ENCODE peak calls at places on chromosomes 5 and 9, in six cellular contexts. D is mucosa of descending colon, Y is esophagus squamous epithelium, J is HFFc6, O is tibial nerve, N is fibroblast of the aortic adventitia. T is an unnamed sample.

GRCh38 chr9:98833090-98833956 is 25.9 kb downstream of the GALNT12 start:
- DNase-seq in D (no peak), N (peak; percentile 67), J (no peak), O (no peak), Y (no peak), T (no peak)

GRCh38 chr9:121563881-121564460 is 64.3 kb upstream of the GGTA1 start:
- DNase-seq in N (no peak), D (no peak), J (no peak), O (no peak), Y (no peak), T (no peak)

GRCh38 chr5:133289686-133290367 is 238.0 kb downstream of the HSPA4 start:
- DNase-seq in O (no peak), N (no peak), D (no peak), J (no peak), Y (no peak), T (peak; percentile 63)

GRCh38 chr9:113515862-113516261 is 52.3 kb downstream of the RGS3 start:
- DNase-seq in J (no peak), D (no peak), N (no peak), O (no peak), Y (no peak), T (no peak)

GRCh38 chr9:131817073-131817472 is 77.2 kb upstream of the RAPGEF1 start:
- DNase-seq in Y (no peak), J (no peak), D (no peak), N (no peak), O (no peak), T (no peak)

GRCh38 chr9:132998861-132999635 is 20.6 kb downstream of the GFI1B start:
- DNase-seq in N (no peak), O (no peak), Y (no peak), D (no peak), J (no peak), T (no peak)

GRCh38 chr9:92001244-92001643 is 51.2 kb upstream of the ROR2 start:
- DNase-seq in D (no peak), Y (no peak), J (peak; percentile 45), N (no peak), O (no peak), T (peak; percentile 21)

GRCh38 chr9:129326061-129327005 is 148.3 kb upstream of the IER5L start:
- DNase-seq in O (no peak), N (no peak), J (no peak), D (peak; percentile 17), Y (no peak), T (no peak)

GRCh38 chr9:93185261-93186150 is 1.6 kb downstream of the WNK2 start:
- DNase-seq in D (peak; percentile 69), J (no peak), O (no peak), Y (no peak), N (no peak), T (no peak)

GRCh38 chr9:10612649-10613398 is at the start of gene PTPRD:
- DNase-seq in D (peak; percentile 31), Y (no peak), N (peak; percentile 2), J (no peak), O (no peak), T (peak; percentile 23)

GRCh38 chr5:150585781-150586461 is 54.5 kb upstream of the SYNPO start:
- DNase-seq in Y (no peak), D (peak; percentile 87), O (no peak), J (no peak), N (no peak), T (no peak)

GRCh38 chr9:135707449-135708138 is 5.6 kb downstream of the KCNT1 start:
- DNase-seq in D (no peak), N (no peak), O (no peak), J (no peak), Y (no peak), T (no peak)

GRCh38 chr9:77712533-77713130 is 64.5 kb upstream of the GNA14 start:
- DNase-seq in N (peak; percentile 81), J (peak; percentile 85), D (no peak), O (no peak), Y (no peak), T (peak; percentile 51)

GRCh38 chr9:34988218-34989055 is 1.1 kb upstream of the DNAJB5 start:
- DNase-seq in J (no peak), D (peak; percentile 46), O (no peak), N (no peak), Y (no peak), T (no peak)

GRCh38 chr9:126705767-126706697 is 92.3 kb downstream of the LMX1B start:
- DNase-seq in N (peak; percentile 16), J (peak; percentile 35), Y (no peak), D (peak; percentile 79), O (peak; percentile 76), T (peak; percentile 65)

GRCh38 chr5:73030531-73030930 is 74.7 kb downstream of the FCHO2 start:
- DNase-seq in O (no peak), D (no peak), J (no peak), Y (no peak), N (no peak), T (peak; percentile 5)

GRCh38 chr5:138986186-138986775 is 111.1 kb upstream of the LRRTM2 start:
- DNase-seq in J (no peak), N (no peak), D (no peak), O (no peak), Y (no peak), T (no peak)

GRCh38 chr5:68406344-68406743 is 190.8 kb downstream of the PIK3R1 start:
- DNase-seq in Y (no peak), J (no peak), N (no peak), O (no peak), D (no peak), T (no peak)

GRCh38 chr5:113678924-113679575 is 165.6 kb downstream of the YTHDC2 start:
- DNase-seq in O (peak; percentile 55), D (no peak), N (peak; percentile 39), Y (no peak), J (peak; percentile 44), T (peak; percentile 70)

GRCh38 chr9:126395439-126396212 is 69.0 kb downstream of the MVB12B start:
- DNase-seq in D (no peak), N (peak; percentile 47), O (no peak), J (peak; percentile 31), Y (no peak), T (peak; percentile 81)

GRCh38 chr9:72428329-72428728 is 63.3 kb upstream of the ZFAND5 start:
- DNase-seq in Y (no peak), O (no peak), D (no peak), J (peak; percentile 72), N (peak; percentile 98), T (no peak)

GRCh38 chr9:106451223-106451622 is 411.7 kb upstream of the ZNF462 start:
- DNase-seq in N (no peak), D (no peak), J (no peak), Y (no peak), O (no peak), T (no peak)

GRCh38 chr5:39668980-39669379 is 244.2 kb upstream of the DAB2 start:
- DNase-seq in J (peak; percentile 4), N (no peak), D (no peak), O (no peak), Y (no peak), T (no peak)

GRCh38 chr9:69583641-69584234 is 88.4 kb downstream of the APBA1 start:
- DNase-seq in D (no peak), N (no peak), J (no peak), Y (no peak), O (no peak), T (no peak)

DNA sequence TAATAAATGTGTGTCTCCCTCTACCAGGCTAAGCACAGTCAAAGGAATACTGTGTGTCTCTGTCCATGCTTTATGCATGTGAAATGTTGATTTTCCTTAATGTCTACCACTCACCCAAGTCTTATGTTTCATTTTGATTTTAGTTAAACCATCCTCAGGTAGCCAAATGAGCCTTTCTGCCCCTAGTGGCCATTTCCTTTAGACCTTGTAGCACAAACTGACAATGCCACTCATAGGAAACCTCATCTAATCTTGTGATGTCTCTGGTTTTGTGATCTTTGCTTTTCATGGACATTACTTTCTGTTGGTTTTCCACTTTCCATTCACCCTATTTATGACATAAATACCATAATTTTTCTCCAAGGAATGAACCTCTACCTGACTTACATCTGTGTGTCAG is 820.8 kb downstream of the MAT2B start:
- DNase-seq in O (no peak), Y (no peak), N (no peak), J (no peak), D (no peak), T (no peak)
- TF ChIP-seq CTCF in O (no peak), Y (no peak), N (no peak), J (peak; percentile 37), D (no peak), T (no peak)

GRCh38 chr5:140148508-140148907 is 22.8 kb downstream of the IGIP start:
- DNase-seq in J (peak; percentile 9), Y (no peak), D (no peak), N (no peak), O (no peak), T (no peak)
- TF ChIP-seq CTCF in J (no peak), Y (no peak), D (no peak), N (peak; percentile 13), O (no peak), T (no peak)

GRCh38 chr5:67149933-67150523 is 46.6 kb downstream of the CD180 start:
- DNase-seq in J (peak; percentile 31), Y (no peak), D (no peak), O (no peak), N (peak; percentile 70), T (no peak)
- TF ChIP-seq CTCF in J (peak; percentile 83), Y (no peak), D (no peak), O (peak; percentile 46), N (peak; percentile 78), T (peak; percentile 47)

DNA sequence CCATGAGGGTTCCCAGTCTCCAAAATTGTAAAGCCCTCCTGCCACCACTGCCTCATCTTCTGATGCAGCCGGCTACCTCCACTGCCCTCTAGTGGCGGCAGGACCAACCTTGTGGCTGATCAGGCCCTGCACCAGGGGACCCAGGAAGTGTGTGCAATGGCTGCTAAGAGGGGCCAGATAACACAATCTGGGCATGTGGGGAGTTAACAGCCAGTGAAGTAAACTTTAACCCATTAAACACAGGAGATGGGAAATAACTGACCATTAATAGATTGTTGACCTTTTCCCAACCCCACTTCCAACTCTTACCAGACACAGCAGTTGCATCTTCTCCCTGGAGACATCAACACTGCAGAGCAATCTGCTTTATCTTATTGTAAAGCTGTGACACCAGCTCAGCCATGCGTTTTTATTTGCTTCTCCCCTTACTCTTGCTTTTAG is 63.3 kb downstream of the FREM1 start:
- DNase-seq in Y (no peak), N (peak; percentile 34), D (peak; percentile 69), O (peak; percentile 20), J (peak; percentile 4), T (peak; percentile 66)
- TF ChIP-seq CTCF in Y (peak; percentile 23), N (peak; percentile 80), D (peak; percentile 48), O (peak; percentile 25), J (peak; percentile 79), T (peak; percentile 74)

T was measured in MCF 10A.